ENCODE peak calls at places on chromosomes 7 and 10, in four cellular contexts. I is spleen, F is endothelial cell of umbilical vein, Y is K562. S is an unnamed sample.

GRCh38 chr7:22853674-22854157 is 31.1 kb upstream of the TOMM7 start:
- DNase-seq in F (peak), Y (no peak), I (peak), S (peak)

GRCh38 chr10:23826399-23826798 is 382.5 kb upstream of the KIAA1217 start:
- DNase-seq in Y (no peak), I (no peak), F (no peak), S (peak)

GRCh38 chr7:115709664-115710063 is 320.9 kb downstream of the TFEC start:
- DNase-seq in Y (no peak), F (no peak), I (no peak), S (no peak)

GRCh38 chr7:143381427-143382125 is 431 bp downstream of the ZYX start:
- DNase-seq in Y (no peak), I (peak), F (peak), S (peak)

GRCh38 chr10:129761981-129762956 is 201.8 kb downstream of the EBF3 start:
- DNase-seq in Y (no peak), F (no peak), I (peak), S (no peak)

GRCh38 chr7:84714765-84715164 is 472.1 kb downstream of the SEMA3D start:
- DNase-seq in F (no peak), I (no peak), Y (no peak), S (no peak)

GRCh38 chr7:131935180-131935579 is 378.8 kb upstream of the PODXL start:
- DNase-seq in I (no peak), Y (no peak), F (no peak), S (no peak)

GRCh38 chr7:44189286-44189992 is at the start of gene GCK:
- DNase-seq in I (no peak), F (no peak), Y (no peak), S (no peak)

GRCh38 chr10:44828515-44829142 is 82.5 kb upstream of the TMEM72 start:
- DNase-seq in I (no peak), F (no peak), Y (no peak), S (no peak)

GRCh38 chr7:57220746-57221145 is 88.5 kb upstream of the ZNF479 start:
- DNase-seq in Y (no peak), I (no peak), F (no peak), S (no peak)

GRCh38 chr10:112952282-112952991 is 2.4 kb downstream of the TCF7L2 start:
- DNase-seq in F (no peak), I (peak), Y (no peak), S (no peak)

GRCh38 chr10:46531737-46532136 is 24.7 kb downstream of the GPRIN2 start:
- DNase-seq in F (no peak), I (no peak), Y (no peak), S (no peak)

GRCh38 chr7:7554647-7555575 is 11.8 kb upstream of the MIOS start:
- DNase-seq in Y (no peak), I (no peak), F (no peak), S (no peak)

GRCh38 chr7:117384693-117385092 is 42.6 kb downstream of the ASZ1 start:
- DNase-seq in I (no peak), F (no peak), Y (no peak), S (no peak)

GRCh38 chr7:154918741-154919140 is 84.2 kb downstream of the PAXIP1 start:
- DNase-seq in I (no peak), F (no peak), Y (no peak), S (no peak)

GRCh38 chr7:28270536-28270935 is 89.9 kb upstream of the JAZF1 start:
- DNase-seq in F (no peak), Y (no peak), I (no peak), S (no peak)

GRCh38 chr10:44955408-44956070 is 4.1 kb upstream of the RASSF4 start:
- DNase-seq in I (peak), Y (no peak), F (no peak), S (no peak)

GRCh38 chr10:11017575-11018425 is at the start of gene CELF2:
- DNase-seq in Y (peak), F (peak), I (peak), S (peak)

GRCh38 chr10:16381083-16381482 is 55.7 kb upstream of the PTER start:
- DNase-seq in F (peak), Y (no peak), I (no peak), S (no peak)

GRCh38 chr7:158355456-158356065 is 232.1 kb downstream of the PTPRN2 start:
- DNase-seq in F (no peak), Y (no peak), I (peak), S (no peak)

GRCh38 chr10:86857097-86857825 is 100.2 kb downstream of the MMRN2 start:
- DNase-seq in I (no peak), F (peak), Y (no peak), S (no peak)

GRCh38 chr7:21352540-21353387 is 75.1 kb upstream of the SP4 start:
- DNase-seq in I (no peak), F (no peak), Y (no peak), S (no peak)

DNA sequence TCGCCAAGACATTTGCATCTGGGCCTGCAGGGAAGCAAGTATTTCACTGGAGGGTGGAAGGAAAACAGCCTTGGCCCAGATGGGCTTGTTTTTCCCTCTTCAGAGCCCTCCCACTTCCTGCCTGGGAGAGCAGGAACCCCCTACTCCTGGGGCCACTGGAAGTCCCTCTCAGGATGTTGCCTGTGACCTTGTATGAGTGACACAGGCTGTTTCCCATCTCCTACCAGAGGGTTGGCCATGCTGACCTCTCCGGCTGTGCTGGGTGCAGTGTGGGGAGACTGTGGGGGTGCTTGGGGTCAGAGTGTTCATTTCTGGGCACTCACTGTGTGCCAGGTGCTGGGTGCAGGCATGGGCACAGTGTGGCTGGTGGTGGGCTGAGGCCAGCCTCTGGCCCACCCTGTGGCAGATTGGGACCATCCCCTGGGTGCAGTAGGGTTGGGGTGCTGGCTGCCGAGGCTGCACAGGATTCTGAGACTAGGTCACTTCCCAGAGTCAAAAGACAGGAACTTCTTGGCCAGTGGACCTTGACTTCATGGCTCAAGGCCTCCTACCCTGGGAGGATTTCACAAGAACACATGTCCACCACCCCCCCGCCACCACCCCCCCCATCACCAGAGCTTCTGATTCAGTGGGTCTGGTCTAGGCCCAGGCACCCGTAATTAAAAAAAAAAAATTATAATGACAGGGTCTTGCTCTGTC is 10.2 kb downstream of the TSPAN15 start:
- DNase-seq in Y (no peak), F (peak), I (peak), S (no peak)
- H3K27ac ChIP-seq in Y (no peak), F (no peak), I (peak), S (no peak)

GRCh38 chr7:14950013-14950412 is 47.5 kb upstream of the DGKB start:
- DNase-seq in Y (no peak), F (no peak), I (no peak), S (no peak)

GRCh38 chr7:14954035-14954434 is 51.5 kb upstream of the DGKB start:
- DNase-seq in I (no peak), Y (no peak), F (no peak), S (no peak)
- TF ChIP-seq POLR2AphosphoS5 in I (no peak), Y (no peak), F (no peak), S (no peak)

DNA sequence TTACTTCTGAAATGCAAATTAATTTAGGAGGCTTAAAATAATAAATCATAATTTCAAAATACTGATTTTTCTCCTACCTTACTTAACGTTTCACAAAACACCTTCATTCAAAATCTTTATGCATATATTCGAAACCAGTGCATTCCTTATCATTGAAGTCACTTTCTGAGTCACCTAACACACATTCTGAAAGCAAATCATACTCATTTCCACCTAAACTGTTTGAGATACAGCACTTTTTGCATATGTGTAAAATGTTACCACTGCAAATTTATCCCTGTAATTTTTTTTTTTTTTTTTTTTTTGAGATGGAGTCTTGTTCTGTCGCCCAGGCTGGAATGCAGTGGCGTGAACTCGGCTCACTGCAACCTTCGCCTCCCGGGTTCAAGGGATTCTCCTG is 15.7 kb downstream of the PPP3CB start:
- DNase-seq in Y (no peak), I (no peak), F (peak), S (no peak)
- H3K27ac ChIP-seq in Y (no peak), I (no peak), F (no peak), S (no peak)

GRCh38 chr10:33155720-33156638 is 178.5 kb downstream of the NRP1 start:
- DNase-seq in Y (peak), I (no peak), F (no peak), S (no peak)
- TF ChIP-seq POLR2AphosphoS5 in Y (no peak), I (no peak), F (no peak), S (peak)

DNA sequence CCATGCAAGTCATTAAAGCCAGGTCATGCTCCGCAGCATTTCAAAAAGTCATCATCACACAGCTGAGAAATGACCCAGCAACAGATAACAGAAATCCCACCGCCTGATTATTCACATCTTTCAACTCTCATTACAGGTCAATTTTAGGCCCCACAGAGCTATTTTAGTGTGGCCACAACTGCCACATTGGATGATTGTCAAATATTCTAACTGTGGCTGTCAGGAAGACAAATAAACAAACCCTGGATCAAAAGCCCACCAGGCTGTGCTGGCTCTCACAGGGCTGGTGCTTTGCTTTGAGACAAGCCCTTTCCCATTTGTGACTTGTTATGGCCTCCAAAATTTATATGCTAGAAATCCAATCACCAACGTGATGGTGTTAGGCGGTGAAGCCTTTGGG is 117.6 kb upstream of the CDC14C start:
- DNase-seq in I (no peak), Y (no peak), F (no peak), S (no peak)
- H3K27ac ChIP-seq in I (no peak), Y (no peak), F (no peak), S (no peak)

GRCh38 chr10:109875151-109875568 is 48.2 kb downstream of the XPNPEP1 start:
- DNase-seq in F (no peak), I (no peak), Y (no peak), S (no peak)
- TF ChIP-seq POLR2AphosphoS5 in F (no peak), I (no peak), Y (no peak), S (no peak)

S was measured in prostate gland.